ENCODE peak calls at places on chromosome 2, in six cellular contexts. H is Peyer's patch, T is A549, N is stomach, Z is uterus, M is spleen. R is an unnamed sample.

GRCh38 chr2:102294802-102295489 is 16.4 kb upstream of the IL1RL1 start:
- DNase-seq in H (no peak), T (no peak), N (no peak), Z (no peak), M (no peak), R (no peak)

GRCh38 chr2:235045973-235046343 is 94.1 kb downstream of the SH3BP4 start:
- DNase-seq in H (no peak), T (no peak), N (no peak), Z (no peak), M (no peak), R (no peak)

GRCh38 chr2:150466770-150467640 is 20.5 kb downstream of the RND3 start:
- DNase-seq in H (no peak), T (no peak), N (no peak), Z (no peak), M (no peak), R (no peak)

GRCh38 chr2:103387888-103388287 is 626.1 kb downstream of the TMEM182 start:
- DNase-seq in H (no peak), T (no peak), N (no peak), Z (no peak), M (no peak), R (no peak)

GRCh38 chr2:44360749-44361329 is 455 bp downstream of the PREPL start:
- DNase-seq in H (peak; percentile 17), T (no peak), N (no peak), Z (no peak), M (no peak), R (no peak)

GRCh38 chr2:147099845-147100244 is 745.0 kb upstream of the ACVR2A start:
- DNase-seq in H (no peak), T (no peak), N (no peak), Z (no peak), M (no peak), R (no peak)

GRCh38 chr2:633371-633770 is 43.8 kb downstream of the TMEM18 start:
- DNase-seq in H (no peak), T (no peak), N (no peak), Z (no peak), M (no peak), R (peak; percentile 28)

GRCh38 chr2:86078801-86079545 is 26.7 kb downstream of the POLR1A start:
- DNase-seq in H (peak; percentile 43), T (peak; percentile 69), N (peak; percentile 34), Z (peak; percentile 68), M (no peak), R (no peak)

GRCh38 chr2:145598434-145598833 is 1078.5 kb upstream of the ZEB2 start:
- DNase-seq in H (no peak), T (no peak), N (no peak), Z (no peak), M (no peak), R (no peak)

GRCh38 chr2:138827426-138828054 is 47.4 kb upstream of the NXPH2 start:
- DNase-seq in H (no peak), T (peak; percentile 74), N (no peak), Z (peak; percentile 21), M (no peak), R (no peak)

GRCh38 chr2:196737046-196737445 is 62.4 kb downstream of the GTF3C3 start:
- DNase-seq in H (no peak), T (no peak), N (no peak), Z (no peak), M (no peak), R (no peak)

GRCh38 chr2:53095664-53096063 is 671.9 kb upstream of the CHAC2 start:
- DNase-seq in H (no peak), T (no peak), N (no peak), Z (no peak), M (no peak), R (no peak)

GRCh38 chr2:21422050-21422449 is 298.3 kb downstream of the TDRD15 start:
- DNase-seq in H (no peak), T (peak; percentile 34), N (no peak), Z (no peak), M (no peak), R (no peak)

GRCh38 chr2:25856377-25856776 is 21.9 kb downstream of the ASXL2 start:
- DNase-seq in H (no peak), T (no peak), N (no peak), Z (no peak), M (no peak), R (no peak)

GRCh38 chr2:232993231-232993821 is 19.7 kb downstream of the NGEF start:
- DNase-seq in H (no peak), T (no peak), N (no peak), Z (no peak), M (no peak), R (no peak)

GRCh38 chr2:111053825-111054490 is 66.8 kb upstream of the BCL2L11 start:
- DNase-seq in H (no peak), T (no peak), N (no peak), Z (no peak), M (no peak), R (no peak)

GRCh38 chr2:74587664-74588277 is 33.3 kb downstream of the DOK1 start:
- DNase-seq in H (peak; percentile 54), T (peak; percentile 77), N (peak; percentile 69), Z (peak; percentile 66), M (no peak), R (no peak)

GRCh38 chr2:215942194-215942593 is 71.2 kb downstream of the MREG start:
- DNase-seq in H (no peak), T (no peak), N (no peak), Z (no peak), M (no peak), R (no peak)

GRCh38 chr2:56515399-56515798 is 331.6 kb downstream of the CCDC85A start:
- DNase-seq in H (no peak), T (no peak), N (no peak), Z (no peak), M (no peak), R (no peak)

GRCh38 chr2:19140463-19141208 is 217.8 kb downstream of the OSR1 start:
- DNase-seq in H (no peak), T (peak; percentile 98), N (no peak), Z (no peak), M (no peak), R (no peak)

GRCh38 chr2:130337735-130338325 is 4.9 kb upstream of the IMP4 start:
- DNase-seq in H (no peak), T (no peak), N (no peak), Z (no peak), M (no peak), R (no peak)

GRCh38 chr2:167380555-167380954 is 492.3 kb downstream of the XIRP2 start:
- DNase-seq in H (no peak), T (no peak), N (no peak), Z (no peak), M (no peak), R (no peak)

GRCh38 chr2:88627856-88628568 is 748 bp upstream of the EIF2AK3 start:
- DNase-seq in H (peak; percentile 90), T (peak; percentile 98), N (peak; percentile 89), Z (peak; percentile 94), M (peak; percentile 94), R (no peak)

DNA sequence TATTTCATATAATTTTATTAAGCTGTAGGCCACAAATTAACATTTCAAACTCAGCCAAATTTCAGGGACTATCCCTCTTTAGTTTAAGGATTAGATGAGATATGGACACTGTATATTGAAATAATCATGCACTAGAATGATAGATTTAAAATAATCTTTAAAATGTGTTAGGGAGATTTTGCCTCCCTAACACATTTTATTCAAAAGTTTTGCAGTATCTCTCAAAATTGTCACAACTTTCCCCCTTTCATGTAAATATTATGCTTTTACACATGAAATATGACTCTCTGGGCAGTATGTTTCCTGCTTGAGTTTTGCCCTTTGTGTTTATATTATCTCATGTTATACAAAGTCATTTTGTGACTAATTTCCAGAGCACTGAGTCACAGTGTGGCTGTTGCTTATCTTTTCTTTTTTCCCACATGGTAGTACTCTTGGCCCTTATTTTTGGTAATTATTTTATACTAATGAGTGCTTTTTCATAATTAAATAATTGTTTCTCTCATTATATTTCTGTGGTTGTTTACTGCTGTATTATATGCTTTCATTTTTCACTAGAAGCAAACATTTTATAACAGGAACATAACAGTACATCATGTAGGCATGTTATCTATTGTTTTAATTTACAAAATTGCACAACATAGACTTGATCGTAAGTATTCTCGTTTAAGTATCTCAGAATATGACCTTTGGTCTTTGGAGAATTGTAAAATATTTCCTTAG is 1.1 kb downstream of the TFPI start:
- DNase-seq in H (no peak), T (peak; percentile 71), N (no peak), Z (no peak), M (no peak), R (no peak)
- H3K27ac ChIP-seq in H (peak overlapping the region; percentile 69), T (peak overlapping the region; percentile 92), N (peak overlapping the region; percentile 74), Z (peak overlapping the region; percentile 73), M (peak overlapping the region; percentile 43), R (peak overlapping the region; percentile 75)

GRCh38 chr2:3580449-3580848 is 5.4 kb downstream of the RPS7 start:
- DNase-seq in H (no peak), T (no peak), N (no peak), Z (no peak), M (no peak), R (no peak)

GRCh38 chr2:3584608-3585007 is 9.5 kb downstream of the RPS7 start:
- DNase-seq in H (no peak), T (no peak), N (no peak), Z (no peak), M (no peak), R (no peak)

GRCh38 chr2:3584076-3584475 is 9.0 kb downstream of the RPS7 start:
- DNase-seq in H (no peak), T (no peak), N (no peak), Z (no peak), M (no peak), R (no peak)

GRCh38 chr2:3578987-3579386 is 3.9 kb downstream of the RPS7 start:
- DNase-seq in H (no peak), T (no peak), N (no peak), Z (no peak), M (no peak), R (no peak)

DNA sequence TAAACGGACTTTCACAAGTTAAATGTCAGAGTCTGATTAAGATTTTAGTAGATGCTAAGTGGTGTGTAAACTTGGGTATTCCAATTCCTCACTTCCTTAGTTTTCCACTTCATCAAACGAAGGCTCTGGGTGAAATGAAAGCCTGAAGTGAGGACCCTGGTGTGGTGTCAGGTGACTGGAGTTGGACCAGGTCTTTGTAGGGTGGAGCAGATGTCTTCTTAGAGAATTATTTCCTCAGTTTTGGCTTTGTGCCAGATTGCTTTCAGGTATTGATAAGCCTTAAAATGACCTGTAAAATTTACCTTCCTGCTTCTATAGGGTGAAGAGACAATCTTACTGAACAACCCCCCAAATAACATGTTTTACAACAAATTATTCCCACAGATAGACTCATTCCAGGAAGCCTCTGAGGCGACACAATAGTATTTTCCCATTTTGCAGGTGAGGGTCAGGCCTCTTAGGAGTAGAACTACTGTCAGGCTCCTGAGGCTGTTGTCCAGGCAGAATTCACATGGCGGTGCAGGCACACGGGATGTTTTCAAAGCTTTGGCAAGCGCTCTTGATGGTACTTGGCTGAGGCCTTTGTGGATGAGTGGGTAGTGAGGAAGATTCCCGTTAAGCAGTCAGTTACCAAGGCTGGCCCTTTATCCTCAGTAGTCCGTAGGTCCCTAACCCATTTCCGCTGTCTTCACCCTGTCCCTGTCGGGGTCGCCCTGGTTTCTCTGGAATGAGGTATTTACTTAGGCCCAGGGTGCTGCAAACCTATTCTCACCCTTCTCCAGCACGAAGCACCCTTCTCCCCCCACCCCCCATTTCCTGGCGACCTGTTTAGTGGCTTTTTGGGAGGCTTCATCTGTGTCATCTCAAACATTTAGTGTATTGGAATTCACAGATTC is 6.6 kb downstream of the RPS7 start:
- DNase-seq in H (no peak), T (no peak), N (no peak), Z (no peak), M (no peak), R (peak; percentile 62)
- TF ChIP-seq POLR2A in H (no peak), T (no peak), N (no peak), Z (no peak), M (no peak), R (no peak)

GRCh38 chr2:28661589-28662001 is 90.0 kb upstream of the PPP1CB start:
- DNase-seq in H (no peak), T (peak; percentile 52), N (peak; percentile 80), Z (peak; percentile 92), M (no peak), R (no peak)
- H3K27ac ChIP-seq in H (peak overlapping the region; percentile 82), T (peak overlapping the region; percentile 62), N (peak overlapping the region; percentile 76), Z (peak overlapping the region; percentile 92), M (no peak overlapping the region), R (peak overlapping the region; percentile 86)

GRCh38 chr2:15556311-15556930 is 4.7 kb downstream of the NBAS start:
- DNase-seq in H (no peak), T (no peak), N (no peak), Z (no peak), M (no peak), R (no peak)
- TF ChIP-seq POLR2A in H (no peak), T (no peak), N (no peak), Z (no peak), M (no peak), R (no peak)

R was measured in vagina.